ENCODE peak calls at places on chromosomes 5 and 9, in five cellular contexts. T, R, Z, F and Q are unnamed samples.

GRCh38 chr9:137763271-137763955 is 114.2 kb upstream of the CACNA1B start:
- DNase-seq in T (no peak), R (no peak), Z (no peak), F (no peak), Q (no peak)

GRCh38 chr9:118594428-118594827 is 774.8 kb downstream of the BRINP1 start:
- DNase-seq in T (no peak), R (no peak), Z (no peak), F (no peak), Q (no peak)

GRCh38 chr5:14834062-14834461 is 37.5 kb downstream of the ANKH start:
- DNase-seq in T (no peak), R (no peak), Z (no peak), F (no peak), Q (no peak)

GRCh38 chr9:135474915-135475314 is 4.7 kb upstream of the PPP1R26 start:
- DNase-seq in T (no peak), R (peak), Z (peak), F (no peak), Q (peak)

GRCh38 chr5:117888688-117889087 is 1099.7 kb downstream of the DTWD2 start:
- DNase-seq in T (peak), R (no peak), Z (no peak), F (no peak), Q (no peak)

GRCh38 chr9:132609829-132610228 is 27.4 kb downstream of the BARHL1 start:
- DNase-seq in T (peak), R (no peak), Z (no peak), F (peak), Q (no peak)

GRCh38 chr9:91847576-91847975 is 102.5 kb downstream of the ROR2 start:
- DNase-seq in T (peak), R (no peak), Z (no peak), F (peak), Q (peak)

GRCh38 chr5:95958308-95959014 is 3.2 kb downstream of the ELL2 start:
- DNase-seq in T (peak), R (no peak), Z (no peak), F (no peak), Q (no peak)

GRCh38 chr5:178309271-178310008 is 76.8 kb upstream of the PHYKPL start:
- DNase-seq in T (no peak), R (no peak), Z (peak), F (no peak), Q (no peak)

GRCh38 chr5:76617675-76618074 is 5.5 kb downstream of the F2RL2 start:
- DNase-seq in T (peak), R (no peak), Z (no peak), F (peak), Q (no peak)

GRCh38 chr5:142056831-142057696 is 44.2 kb upstream of the GNPDA1 start:
- DNase-seq in T (no peak), R (no peak), Z (no peak), F (no peak), Q (no peak)

DNA sequence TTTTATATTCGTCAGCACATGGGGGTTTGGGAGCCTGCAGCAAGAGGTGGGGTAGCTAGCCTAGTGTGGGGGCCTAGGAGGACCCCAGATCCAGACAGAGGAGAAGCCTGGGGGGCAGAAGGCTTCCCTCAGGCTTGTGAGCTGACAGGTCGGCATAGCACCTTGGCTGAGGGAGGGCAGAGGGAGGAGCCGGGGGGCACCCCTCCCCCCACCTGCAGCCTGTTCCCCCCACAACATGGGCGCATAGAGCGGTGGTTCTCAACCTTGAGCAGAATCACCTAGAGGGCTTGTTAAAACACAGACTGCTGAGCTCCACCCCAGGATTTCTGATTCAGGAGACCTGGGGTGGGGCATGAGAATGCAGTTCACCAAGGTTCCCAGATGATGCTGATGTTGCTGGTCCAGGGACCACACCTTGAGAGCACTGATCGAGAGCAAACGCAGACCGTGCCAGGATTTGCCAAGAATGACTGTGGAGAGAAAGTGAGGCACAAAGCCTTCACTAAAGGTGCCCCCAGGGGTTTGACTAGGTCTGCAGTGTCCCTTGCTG is 163.4 kb downstream of the MACROH2A1 start:
- DNase-seq in T (no peak), R (no peak), Z (no peak), F (no peak), Q (no peak)
- TF ChIP-seq CTCF in T (no peak), R (no peak), Z (no peak), F (no peak), Q (no peak)

GRCh38 chr5:77632526-77633268 is 5.8 kb downstream of the OTP start:
- DNase-seq in T (no peak), R (no peak), Z (peak), F (no peak), Q (peak)

GRCh38 chr5:77628840-77629552 is 9.5 kb downstream of the OTP start:
- DNase-seq in T (no peak), R (no peak), Z (no peak), F (no peak), Q (no peak)

GRCh38 chr5:77631166-77631582 is 7.3 kb downstream of the OTP start:
- DNase-seq in T (no peak), R (no peak), Z (no peak), F (no peak), Q (no peak)

GRCh38 chr5:77629553-77630245 is 8.8 kb downstream of the OTP start:
- DNase-seq in T (no peak), R (no peak), Z (no peak), F (no peak), Q (no peak)

GRCh38 chr5:77630246-77631165 is 8.0 kb downstream of the OTP start:
- DNase-seq in T (no peak), R (no peak), Z (peak), F (no peak), Q (peak)
- TF ChIP-seq CTCF in T (no peak), R (no peak), Z (no peak), F (no peak), Q (no peak)

DNA sequence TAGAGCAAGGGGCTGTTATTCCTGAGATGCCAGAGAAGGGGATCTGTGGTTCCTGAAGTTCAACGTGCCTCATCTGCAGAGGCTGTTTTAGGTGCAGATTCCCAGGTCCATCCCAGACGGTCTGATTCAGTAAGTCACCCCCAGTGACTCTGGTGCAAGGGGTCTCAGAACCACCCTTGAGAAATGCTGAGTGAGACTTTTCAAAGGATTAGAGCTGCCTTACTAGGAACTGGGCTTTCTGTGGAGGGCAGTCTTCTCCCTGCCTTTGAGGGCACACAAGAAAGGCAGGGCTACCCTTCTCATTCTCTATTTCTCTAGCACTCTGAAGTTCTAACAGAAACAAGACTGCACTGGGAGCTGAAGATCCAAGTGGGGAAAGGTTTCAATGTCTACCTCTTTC is 66.5 kb downstream of the FAM114A2 start:
- DNase-seq in T (no peak), R (no peak), Z (no peak), F (no peak), Q (no peak)
- TF ChIP-seq CTCF in T (no peak), R (no peak), Z (no peak), F (no peak), Q (no peak)

GRCh38 chr5:7802855-7803254 is 48.1 kb downstream of the CFAP90 start:
- DNase-seq in T (peak), R (no peak), Z (no peak), F (no peak), Q (no peak)

GRCh38 chr5:7801898-7802614 is 48.9 kb downstream of the CFAP90 start:
- DNase-seq in T (no peak), R (no peak), Z (no peak), F (no peak), Q (no peak)

GRCh38 chr5:7808998-7809397 is 41.9 kb downstream of the CFAP90 start:
- DNase-seq in T (no peak), R (no peak), Z (no peak), F (no peak), Q (no peak)

GRCh38 chr5:7805379-7805778 is 45.6 kb downstream of the CFAP90 start:
- DNase-seq in T (peak), R (no peak), Z (no peak), F (no peak), Q (no peak)
- TF ChIP-seq CTCF in T (peak), R (peak), Z (no peak), F (peak), Q (peak)

DNA sequence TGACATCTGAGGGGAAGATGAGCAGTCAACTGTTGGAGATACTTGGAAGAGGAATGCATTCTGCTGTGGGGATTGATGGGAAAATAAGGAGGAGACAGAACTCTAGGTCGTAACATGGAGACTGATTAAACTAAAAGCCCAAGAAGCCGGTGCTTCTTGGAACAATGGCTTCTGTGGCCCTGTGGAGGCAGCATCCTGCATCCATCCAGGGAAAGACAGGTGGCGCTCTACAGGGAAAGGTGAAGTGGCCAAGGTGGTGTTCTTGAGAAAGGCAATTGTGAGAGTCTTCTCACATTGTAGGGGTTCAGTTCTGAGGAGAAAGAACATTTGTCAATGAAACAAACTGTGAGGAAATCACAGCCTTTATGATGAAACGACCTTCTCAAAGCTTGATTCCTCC is 31.2 kb downstream of the ZFAND5 start:
- DNase-seq in T (no peak), R (no peak), Z (peak), F (no peak), Q (no peak)
- TF ChIP-seq CTCF in T (peak), R (no peak), Z (peak), F (no peak), Q (no peak)

DNA sequence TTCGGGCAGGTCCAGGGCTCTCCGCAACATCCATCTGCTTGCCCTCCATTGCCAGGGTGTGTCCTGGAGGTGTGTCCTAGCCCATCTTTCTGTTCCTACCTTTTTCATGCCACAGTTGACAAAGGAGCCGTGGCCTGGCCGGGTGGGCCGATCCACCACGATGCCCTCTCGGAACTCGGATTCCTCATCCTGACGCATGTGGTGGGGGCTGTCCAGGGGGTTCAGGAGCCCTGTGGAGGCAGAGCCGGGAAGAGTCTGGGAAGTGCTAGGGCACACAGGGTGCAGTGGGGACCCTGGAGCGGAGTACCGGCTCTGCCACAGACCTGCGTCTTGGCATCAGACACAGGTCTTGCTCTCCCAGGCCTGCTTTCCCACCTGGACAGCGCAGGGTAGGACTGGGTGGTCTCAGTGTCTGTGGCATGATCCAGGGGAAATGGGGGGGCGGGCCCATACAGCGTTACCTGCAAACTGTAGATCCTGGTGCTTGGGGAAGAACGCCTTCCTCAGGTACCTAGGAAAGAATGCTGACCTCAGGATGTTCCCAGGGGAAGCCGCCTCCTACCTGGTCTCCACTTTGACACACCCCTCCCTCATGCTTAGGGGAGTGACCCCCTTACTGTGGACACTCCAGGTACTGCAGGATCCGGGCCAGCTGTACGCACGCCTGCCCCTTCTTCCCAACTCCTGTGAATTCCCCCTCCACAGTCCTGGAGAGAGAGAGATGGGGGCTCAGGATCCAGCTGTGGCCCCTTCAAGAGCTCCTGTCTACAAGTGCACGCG is 3.5 kb downstream of the SPOUT1 start:
- DNase-seq in T (no peak), R (no peak), Z (peak), F (no peak), Q (no peak)
- TF ChIP-seq CTCF in T (peak), R (no peak), Z (peak), F (no peak), Q (no peak)